ENCODE peak calls at places on chromosomes 4 and X, in five cellular contexts. One of them, this sample, is unnamed.

GRCh38 chrX:110032534-110033161 is 29.7 kb downstream of the TMEM164 start:
- DNase-seq in NCI-H1694: no peak
- DNase-seq in HFFc6: no peak
- DNase-seq in fibroblast of mammary gland: no peak
- DNase-seq in stimulated activated CD8-positive, alpha-beta memory T cell treated with anti-CD3 and anti-CD28 coated beads, Interleukin-7, amount 100 ng/mL, for 24 hours: no peak
- DNase-seq in this sample: no peak

GRCh38 chrX:37989304-37989703 is 17.0 kb upstream of the SYTL5 start:
- DNase-seq in stimulated activated CD8-positive, alpha-beta memory T cell treated with anti-CD3 and anti-CD28 coated beads, Interleukin-7, amount 100 ng/mL, for 24 hours: no peak
- DNase-seq in HFFc6: no peak
- DNase-seq in NCI-H1694: no peak
- DNase-seq in fibroblast of mammary gland: no peak
- DNase-seq in this sample: no peak

GRCh38 chr4:152836936-152837335 is 57.2 kb downstream of the ARFIP1 start:
- DNase-seq in HFFc6: no peak
- DNase-seq in stimulated activated CD8-positive, alpha-beta memory T cell treated with anti-CD3 and anti-CD28 coated beads, Interleukin-7, amount 100 ng/mL, for 24 hours: no peak
- DNase-seq in fibroblast of mammary gland: no peak
- DNase-seq in NCI-H1694: no peak
- DNase-seq in this sample: no peak

GRCh38 chr4:26361287-26361686 is 40.5 kb downstream of the RBPJ start:
- DNase-seq in stimulated activated CD8-positive, alpha-beta memory T cell treated with anti-CD3 and anti-CD28 coated beads, Interleukin-7, amount 100 ng/mL, for 24 hours: no peak
- DNase-seq in NCI-H1694: no peak
- DNase-seq in HFFc6: no peak
- DNase-seq in fibroblast of mammary gland: no peak
- DNase-seq in this sample: no peak

GRCh38 chrX:1308476-1308875 is 28.1 kb upstream of the IL3RA start:
- DNase-seq in HFFc6: no peak
- DNase-seq in NCI-H1694: no peak
- DNase-seq in fibroblast of mammary gland: no peak
- DNase-seq in stimulated activated CD8-positive, alpha-beta memory T cell treated with anti-CD3 and anti-CD28 coated beads, Interleukin-7, amount 100 ng/mL, for 24 hours: no peak
- DNase-seq in this sample: no peak

GRCh38 chrX:110241816-110242215 is 76.1 kb downstream of the AMMECR1 start:
- DNase-seq in stimulated activated CD8-positive, alpha-beta memory T cell treated with anti-CD3 and anti-CD28 coated beads, Interleukin-7, amount 100 ng/mL, for 24 hours: no peak
- DNase-seq in HFFc6: no peak
- DNase-seq in fibroblast of mammary gland: peak
- DNase-seq in NCI-H1694: no peak
- DNase-seq in this sample: no peak

GRCh38 chr4:77007358-77008230 is 58.0 kb downstream of the SEPTIN11 start:
- DNase-seq in NCI-H1694: no peak
- DNase-seq in stimulated activated CD8-positive, alpha-beta memory T cell treated with anti-CD3 and anti-CD28 coated beads, Interleukin-7, amount 100 ng/mL, for 24 hours: no peak
- DNase-seq in HFFc6: peak
- DNase-seq in fibroblast of mammary gland: peak
- DNase-seq in this sample: no peak

GRCh38 chr4:125704726-125705125 is 390.0 kb downstream of the FAT4 start:
- DNase-seq in fibroblast of mammary gland: peak
- DNase-seq in stimulated activated CD8-positive, alpha-beta memory T cell treated with anti-CD3 and anti-CD28 coated beads, Interleukin-7, amount 100 ng/mL, for 24 hours: no peak
- DNase-seq in NCI-H1694: no peak
- DNase-seq in HFFc6: peak
- DNase-seq in this sample: no peak

GRCh38 chr4:8115916-8116315 is 42.7 kb downstream of the ABLIM2 start:
- DNase-seq in stimulated activated CD8-positive, alpha-beta memory T cell treated with anti-CD3 and anti-CD28 coated beads, Interleukin-7, amount 100 ng/mL, for 24 hours: no peak
- DNase-seq in fibroblast of mammary gland: no peak
- DNase-seq in HFFc6: no peak
- DNase-seq in NCI-H1694: no peak
- DNase-seq in this sample: no peak

GRCh38 chr4:141009931-141010330 is 123.3 kb downstream of the RNF150 start:
- DNase-seq in stimulated activated CD8-positive, alpha-beta memory T cell treated with anti-CD3 and anti-CD28 coated beads, Interleukin-7, amount 100 ng/mL, for 24 hours: no peak
- DNase-seq in HFFc6: no peak
- DNase-seq in fibroblast of mammary gland: no peak
- DNase-seq in NCI-H1694: no peak
- DNase-seq in this sample: no peak

GRCh38 chr4:183658362-183659028 is 490 bp downstream of the RWDD4 start:
- DNase-seq in NCI-H1694: no peak
- DNase-seq in HFFc6: no peak
- DNase-seq in fibroblast of mammary gland: no peak
- DNase-seq in stimulated activated CD8-positive, alpha-beta memory T cell treated with anti-CD3 and anti-CD28 coated beads, Interleukin-7, amount 100 ng/mL, for 24 hours: no peak
- DNase-seq in this sample: no peak